ENCODE peak calls at places on chromosomes 11 and 22, in four cellular contexts. F is K562, J is H1, T is HepG2. M is an unnamed sample.
A peak's percentile ranks its signal among the peaks of the same experiment; 100 is the strongest.

GRCh38 chr11:64911689-64912088 is 5.3 kb downstream of the ATG2A start:
- DNase-seq in F (no peak), J (no peak), T (no peak), M (no peak)

GRCh38 chr22:41021039-41021654 is 70.0 kb downstream of the RBX1 start:
- DNase-seq in J (peak; percentile 59), T (no peak), F (no peak), M (no peak)

GRCh38 chr11:129865701-129866100 is 29.7 kb downstream of the NFRKB start:
- DNase-seq in F (no peak), T (no peak), J (no peak), M (no peak)

GRCh38 chr11:60937144-60937527 is 12.9 kb downstream of the TMEM132A start:
- DNase-seq in T (no peak), J (no peak), F (no peak), M (no peak)

GRCh38 chr11:29773656-29774264 is 243.1 kb downstream of the KCNA4 start:
- DNase-seq in J (no peak), F (no peak), T (no peak), M (no peak)

GRCh38 chr11:23903044-23903704 is 593.7 kb upstream of the LUZP2 start:
- DNase-seq in T (peak; percentile 4), F (no peak), J (no peak), M (no peak)

GRCh38 chr11:85685820-85686459 is at the start of gene CCDC89:
- DNase-seq in J (no peak), T (peak; percentile 68), F (peak; percentile 18), M (no peak)

GRCh38 chr11:27553186-27553585 is 46.6 kb upstream of the LIN7C start:
- DNase-seq in T (no peak), J (no peak), F (no peak), M (no peak)

GRCh38 chr11:72969894-72970335 is 155.7 kb downstream of the ATG16L2 start:
- DNase-seq in T (no peak), F (no peak), J (no peak), M (peak; percentile 82)

GRCh38 chr11:13963169-13963948 is 836 bp downstream of the SPON1 start:
- DNase-seq in T (no peak), F (peak; percentile 7), J (no peak), M (no peak)

GRCh38 chr11:66639066-66639813 is 737 bp downstream of the RBM4 start:
- DNase-seq in J (no peak), F (no peak), T (peak; percentile 29), M (no peak)

GRCh38 chr22:20995329-20996030 is 6.4 kb downstream of the THAP7 start:
- DNase-seq in T (no peak), J (no peak), F (no peak), M (no peak)

GRCh38 chr11:44761546-44761961 is 34.8 kb downstream of the TSPAN18 start:
- DNase-seq in F (no peak), J (peak; percentile 44), T (no peak), M (no peak)

GRCh38 chr11:61587541-61587941 is 6.7 kb upstream of the SYT7 start:
- DNase-seq in J (peak; percentile 81), F (peak; percentile 29), T (no peak), M (no peak)

GRCh38 chr11:12108875-12109453 is 1.4 kb upstream of the MICAL2 start:
- DNase-seq in J (no peak), F (no peak), T (no peak), M (no peak)

GRCh38 chr11:107564877-107565218 is 687 bp downstream of the ALKBH8 start:
- DNase-seq in J (no peak), T (no peak), F (no peak), M (no peak)

GRCh38 chr11:124086447-124086846 is 28.8 kb upstream of the VWA5A start:
- DNase-seq in T (no peak), J (no peak), F (no peak), M (no peak)

GRCh38 chr11:14267861-14268635 is 90.9 kb downstream of the RRAS2 start:
- DNase-seq in T (no peak), F (no peak), J (peak; percentile 41), M (no peak)

GRCh38 chr22:31495343-31495742 is 993 bp upstream of the SFI1 start:
- DNase-seq in T (no peak), F (no peak), J (no peak), M (no peak)

GRCh38 chr11:74133416-74133815 is 37.4 kb downstream of the C2CD3 start:
- DNase-seq in F (no peak), J (no peak), T (no peak), M (no peak)

GRCh38 chr22:43706151-43706550 is 106.0 kb downstream of the EFCAB6 start:
- DNase-seq in T (no peak), J (no peak), F (no peak), M (no peak)

GRCh38 chr22:43707650-43708049 is 104.5 kb downstream of the EFCAB6 start:
- DNase-seq in J (no peak), F (no peak), T (no peak), M (no peak)

GRCh38 chr22:43711681-43712080 is 100.4 kb downstream of the EFCAB6 start:
- DNase-seq in J (no peak), T (no peak), F (no peak), M (no peak)

GRCh38 chr22:43704051-43704450 is 108.1 kb downstream of the EFCAB6 start:
- DNase-seq in J (no peak), F (no peak), T (no peak), M (no peak)

DNA sequence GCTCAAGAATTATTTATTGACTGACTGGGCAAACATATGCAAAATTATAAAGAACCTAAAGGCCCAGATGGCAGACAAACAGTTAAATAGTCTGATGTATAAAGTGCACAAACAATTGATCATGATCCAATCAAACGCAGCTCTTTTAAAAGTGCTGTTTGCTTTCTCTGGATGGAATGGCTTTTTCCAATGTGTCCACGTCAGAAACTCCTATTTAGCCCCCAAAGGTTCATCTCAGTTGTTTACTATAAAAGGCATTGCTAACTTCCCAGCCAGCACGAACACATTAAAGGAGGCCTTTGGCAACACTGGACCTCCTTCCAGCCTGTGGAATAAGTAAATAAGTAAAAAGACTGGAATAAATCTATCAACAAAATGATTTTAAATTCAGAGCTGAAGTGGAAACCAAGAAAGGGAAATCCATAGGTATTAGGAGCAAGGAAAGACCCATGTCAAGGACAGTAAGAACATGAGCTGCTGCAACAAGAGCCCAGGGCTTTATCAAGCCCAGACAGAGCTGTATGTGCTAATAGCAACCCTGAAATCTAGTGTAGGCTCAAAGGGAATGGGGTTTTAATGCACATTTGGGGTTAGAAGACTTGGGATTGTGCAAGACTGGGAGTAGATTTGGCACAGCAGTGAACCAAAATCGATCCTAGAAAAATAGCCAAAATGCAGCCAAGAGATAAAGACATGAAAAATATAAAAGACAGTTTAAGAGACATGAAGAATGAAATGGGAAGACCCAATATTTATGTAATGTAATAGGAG is 105.4 kb downstream of the EFCAB6 start:
- DNase-seq in J (no peak), F (no peak), T (no peak), M (no peak)
- TF ChIP-seq SRF in J (no peak), F (no peak), T (no peak), M (no peak)

GRCh38 chr11:37076866-37077265 is 478.8 kb upstream of the RAG2 start:
- DNase-seq in J (no peak), F (no peak), T (no peak), M (no peak)
- TF ChIP-seq ATF2 in J (no peak), F (no peak), T (no peak), M (no peak)

GRCh38 chr22:49300241-49300640 is 527.4 kb downstream of the BRD1 start:
- DNase-seq in T (no peak), J (no peak), F (no peak), M (no peak)
- TF ChIP-seq SRF in T (no peak), J (no peak), F (no peak), M (no peak)

DNA sequence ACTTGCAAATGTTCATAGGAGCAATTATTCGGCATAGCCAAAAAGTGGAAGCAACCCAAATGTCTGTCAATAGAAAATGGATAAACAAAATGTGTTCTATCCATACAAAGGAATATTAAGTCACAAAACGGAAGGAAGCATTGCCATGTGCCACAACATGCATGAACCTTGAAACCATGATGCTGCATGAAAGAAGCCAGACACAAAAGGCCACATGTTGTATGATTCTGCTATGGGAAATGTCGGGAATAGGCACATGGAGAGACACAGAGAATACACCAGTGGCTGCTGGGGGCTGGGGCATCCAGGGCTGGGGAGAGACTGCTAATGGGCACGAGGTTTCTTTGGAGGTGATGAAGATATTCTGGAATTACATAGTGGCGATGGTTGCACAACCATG is 6.1 kb upstream of the OSM start:
- DNase-seq in F (no peak), T (no peak), J (no peak), M (no peak)
- TF ChIP-seq ATF2 in F (no peak), T (no peak), J (no peak), M (no peak)

GRCh38 chr22:43891360-43892182 is at the start of gene PNPLA5:
- DNase-seq in J (peak; percentile 86), F (no peak), T (no peak), M (no peak)
- TF ChIP-seq SRF in J (no peak), F (no peak), T (no peak), M (no peak)

GRCh38 chr11:36376888-36377758 is 81.0 kb downstream of the PRR5L start:
- DNase-seq in T (no peak), F (no peak), J (peak; percentile 86), M (no peak)
- TF ChIP-seq ATF2 in T (no peak), F (no peak), J (no peak), M (no peak)

M was measured in GM12878.